ENCODE peak calls at places on chromosomes 7 and 10, in seven cellular contexts. L, Z, Y, S, H, R and F are unnamed samples.
A peak's percentile ranks its signal among the peaks of the same experiment; 100 is the strongest.

GRCh38 chr7:155947051-155947450 is 134.8 kb upstream of the SHH start:
- DNase-seq in Y (no peak), L (no peak), R (peak; percentile 85), Z (no peak), H (no peak), S (no peak), F (no peak)

GRCh38 chr10:110416776-110417732 is 80.7 kb upstream of the DUSP5 start:
- DNase-seq in R (peak; percentile 55), S (no peak), Y (peak; percentile 39), H (no peak), Z (no peak), L (no peak), F (no peak)

GRCh38 chr7:88040694-88041093 is 106.6 kb downstream of the ADAM22 start:
- DNase-seq in S (no peak), L (peak; percentile 15), Y (peak; percentile 56), R (peak; percentile 44), Z (no peak), H (no peak), F (peak; percentile 15)

GRCh38 chr10:77849039-77849664 is 77.4 kb downstream of the DLG5 start:
- DNase-seq in S (no peak), L (no peak), R (no peak), Y (no peak), H (no peak), Z (no peak), F (no peak)

GRCh38 chr7:137081694-137082093 is 213.2 kb downstream of the CHRM2 start:
- DNase-seq in Z (no peak), H (no peak), R (peak; percentile 35), Y (peak; percentile 90), L (no peak), S (no peak), F (peak; percentile 64)

GRCh38 chr10:77207182-77208165 is 430.1 kb downstream of the KCNMA1 start:
- DNase-seq in Y (no peak), S (no peak), L (no peak), H (no peak), R (no peak), Z (no peak), F (no peak)

GRCh38 chr10:16316733-16317132 is 120.1 kb upstream of the PTER start:
- DNase-seq in Y (no peak), R (no peak), S (no peak), Z (no peak), H (no peak), L (no peak), F (no peak)

GRCh38 chr10:2367083-2367482 is 629.8 kb upstream of the ADARB2 start:
- DNase-seq in R (no peak), L (no peak), H (no peak), Y (no peak), S (no peak), Z (no peak), F (no peak)

GRCh38 chr10:71831646-71832552 is 19.2 kb downstream of the PSAP start:
- DNase-seq in S (peak; percentile 65), Y (peak; percentile 58), H (no peak), R (peak; percentile 67), Z (no peak), L (no peak), F (peak; percentile 72)

GRCh38 chr7:157752832-157753291 is 416.1 kb downstream of the DNAJB6 start:
- DNase-seq in H (no peak), S (no peak), L (no peak), R (no peak), Z (no peak), Y (no peak), F (no peak)

GRCh38 chr7:104979167-104979841 is 34.7 kb upstream of the KMT2E start:
- DNase-seq in S (no peak), L (peak; percentile 77), Y (peak; percentile 81), Z (no peak), H (peak; percentile 44), R (no peak), F (peak; percentile 72)

GRCh38 chr10:61195219-61195618 is 251.2 kb upstream of the RHOBTB1 start:
- DNase-seq in R (no peak), S (no peak), Y (no peak), Z (no peak), L (no peak), H (no peak), F (no peak)

GRCh38 chr10:86261933-86262665 is 104.5 kb downstream of the GRID1 start:
- DNase-seq in H (peak; percentile 78), Y (peak; percentile 6), Z (no peak), R (peak; percentile 48), L (peak; percentile 83), S (peak; percentile 59), F (peak; percentile 81)
- H3K4me1 ChIP-seq in H (peaks cover 9% of the 10 kb centered on the region), Y (no peaks in the 10 kb centered on the region), Z (no peaks in the 10 kb centered on the region), R (no peaks in the 10 kb centered on the region), L (no peaks in the 10 kb centered on the region), S (peaks cover 16% of the 10 kb centered on the region), F (no peaks in the 10 kb centered on the region)

GRCh38 chr10:45649296-45649695 is 23.3 kb downstream of the ZFAND4 start:
- DNase-seq in R (no peak), Y (no peak), Z (no peak), S (no peak), L (no peak), H (no peak), F (peak; percentile 4)

GRCh38 chr10:45657033-45657926 is 15.3 kb downstream of the ZFAND4 start:
- DNase-seq in S (no peak), L (no peak), Y (no peak), H (no peak), R (no peak), Z (no peak), F (no peak)

GRCh38 chr10:45653454-45653853 is 19.1 kb downstream of the ZFAND4 start:
- DNase-seq in H (no peak), L (no peak), Z (no peak), R (no peak), S (no peak), Y (no peak), F (no peak)

GRCh38 chr10:45655219-45655618 is 17.4 kb downstream of the ZFAND4 start:
- DNase-seq in Z (no peak), Y (no peak), L (no peak), S (no peak), R (no peak), H (no peak), F (no peak)

GRCh38 chr10:45652511-45652910 is 20.1 kb downstream of the ZFAND4 start:
- DNase-seq in L (no peak), S (no peak), Z (no peak), R (no peak), Y (no peak), H (no peak), F (no peak)
- H3K4me1 ChIP-seq in L (no peaks in the 10 kb centered on the region), S (no peaks in the 10 kb centered on the region), Z (no peaks in the 10 kb centered on the region), R (no peaks in the 10 kb centered on the region), Y (no peaks in the 10 kb centered on the region), H (no peaks in the 10 kb centered on the region), F (no peaks in the 10 kb centered on the region)

GRCh38 chr7:6379881-6380280 is 67.9 kb downstream of the DAGLB start:
- DNase-seq in Z (no peak), S (no peak), H (no peak), R (no peak), Y (no peak), L (no peak), F (peak; percentile 76)

GRCh38 chr7:6382797-6383196 is 65.0 kb downstream of the DAGLB start:
- DNase-seq in R (no peak), L (no peak), H (no peak), S (no peak), Y (peak; percentile 45), Z (no peak), F (no peak)

GRCh38 chr7:6384327-6384726 is 63.4 kb downstream of the DAGLB start:
- DNase-seq in H (no peak), R (no peak), S (peak; percentile 25), Y (no peak), L (peak; percentile 64), Z (no peak), F (no peak)

GRCh38 chr7:6376820-6377219 is 70.9 kb downstream of the DAGLB start:
- DNase-seq in L (no peak), S (no peak), Z (no peak), Y (no peak), H (peak; percentile 34), R (no peak), F (no peak)

GRCh38 chr7:6380310-6381095 is 67.3 kb downstream of the DAGLB start:
- DNase-seq in R (no peak), Y (no peak), H (no peak), L (no peak), S (no peak), Z (no peak), F (no peak)
- H3K4me1 ChIP-seq in R (peaks cover 23% of the 10 kb centered on the region), Y (peaks cover 61% of the 10 kb centered on the region), H (peaks cover 61% of the 10 kb centered on the region), L (peaks cover 7% of the 10 kb centered on the region), S (peaks cover 100% of the 10 kb centered on the region), Z (peaks cover 51% of the 10 kb centered on the region), F (peaks cover 42% of the 10 kb centered on the region)

GRCh38 chr10:34729619-34730018 is 85.5 kb downstream of the PARD3 start:
- DNase-seq in S (no peak), Z (no peak), L (no peak), R (no peak), Y (no peak), H (no peak), F (no peak)
- H3K4me1 ChIP-seq in S (no peaks in the 10 kb centered on the region), Z (no peaks in the 10 kb centered on the region), L (no peaks in the 10 kb centered on the region), R (peaks cover 49% of the 10 kb centered on the region), Y (peaks cover 32% of the 10 kb centered on the region), H (peaks cover 3% of the 10 kb centered on the region), F (peaks cover 32% of the 10 kb centered on the region)

DNA sequence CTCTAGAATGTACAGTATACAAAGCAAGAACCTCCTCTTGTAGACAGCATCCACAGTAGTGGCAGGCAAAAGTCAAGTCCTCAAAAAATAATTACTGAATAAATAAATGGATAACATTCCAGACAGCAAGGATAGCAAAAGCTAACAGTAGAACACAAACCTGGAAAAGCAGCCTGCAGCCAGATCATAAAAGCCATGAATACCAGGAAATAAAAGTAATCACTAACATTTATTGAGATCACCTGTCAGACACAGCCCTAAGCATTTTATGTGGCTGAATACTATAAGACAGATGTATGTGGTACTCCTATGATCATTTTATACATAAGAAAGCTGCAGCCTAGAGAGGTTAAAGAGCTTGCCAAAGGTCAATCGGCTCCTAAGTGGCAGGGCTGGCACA is 34.0 kb downstream of the CUL2 start:
- DNase-seq in H (no peak), Y (no peak), S (no peak), Z (no peak), L (no peak), R (no peak), F (no peak)
- H3K4me1 ChIP-seq in H (peaks cover 15% of the 10 kb centered on the region), Y (peaks cover 39% of the 10 kb centered on the region), S (peaks cover 37% of the 10 kb centered on the region), Z (no peaks in the 10 kb centered on the region), L (no peaks in the 10 kb centered on the region), R (peaks cover 41% of the 10 kb centered on the region), F (peaks cover 21% of the 10 kb centered on the region)

GRCh38 chr10:73905256-73906018 is 5.5 kb upstream of the PLAU start:
- DNase-seq in R (peak; percentile 95), H (no peak), L (no peak), Y (peak; percentile 33), S (no peak), Z (no peak), F (no peak)
- H3K4me1 ChIP-seq in R (peaks cover 71% of the 10 kb centered on the region), H (peaks cover 39% of the 10 kb centered on the region), L (peaks cover 11% of the 10 kb centered on the region), Y (peaks cover 47% of the 10 kb centered on the region), S (peaks cover 58% of the 10 kb centered on the region), Z (peaks cover 22% of the 10 kb centered on the region), F (peaks cover 45% of the 10 kb centered on the region)